ENCODE peak calls at places on chromosomes 12 and 14, in seven cellular contexts. U is pancreas, Z is C1 segment of cervical spinal cord, W is non-pigmented ciliary epithelial cell, K is NCI-H510A, X is NCI-H69, A is AG04449. F is an unnamed sample.

GRCh38 chr14:41605550-41606248 is 977 bp upstream of the LRFN5 start:
- DNase-seq in U (no peak), Z (no peak), W (no peak), K (peak), X (peak), A (no peak), F (peak)

GRCh38 chr14:68337279-68337678 is 455.6 kb downstream of the ZFP36L1 start:
- DNase-seq in U (no peak), Z (no peak), W (no peak), K (no peak), X (no peak), A (no peak), F (no peak)

GRCh38 chr14:24605435-24606190 is 3.9 kb downstream of the GZMH start:
- DNase-seq in U (no peak), Z (no peak), W (no peak), K (no peak), X (peak), A (no peak), F (no peak)

GRCh38 chr14:28242895-28243294 is 523.7 kb upstream of the FOXG1 start:
- DNase-seq in U (no peak), Z (no peak), W (no peak), K (no peak), X (peak), A (no peak), F (no peak)

GRCh38 chr12:88206636-88207035 is 64.5 kb downstream of the TMTC3 start:
- DNase-seq in U (no peak), Z (no peak), W (no peak), K (no peak), X (no peak), A (peak), F (no peak)

GRCh38 chr14:87805315-87805723 is 187.7 kb downstream of the GALC start:
- DNase-seq in U (peak), Z (no peak), W (no peak), K (no peak), X (peak), A (no peak), F (no peak)

GRCh38 chr14:65179918-65180724 is 77.8 kb upstream of the MAX start:
- DNase-seq in U (peak), Z (no peak), W (peak), K (no peak), X (peak), A (no peak), F (no peak)

GRCh38 chr12:108551556-108551955 is 9.4 kb downstream of the SART3 start:
- DNase-seq in U (no peak), Z (no peak), W (peak), K (no peak), X (no peak), A (peak), F (no peak)

GRCh38 chr14:77593501-77593911 is 22.9 kb downstream of the SPTLC2 start:
- DNase-seq in U (no peak), Z (no peak), W (no peak), K (no peak), X (no peak), A (peak), F (no peak)

GRCh38 chr12:110314308-110314707 is 33.3 kb downstream of the ATP2A2 start:
- DNase-seq in U (no peak), Z (no peak), W (peak), K (no peak), X (no peak), A (peak), F (no peak)

GRCh38 chr14:101508196-101508947 is 52.9 kb upstream of the DIO3 start:
- DNase-seq in U (peak), Z (no peak), W (no peak), K (no peak), X (no peak), A (no peak), F (no peak)

GRCh38 chr14:81388236-81388801 is 11.8 kb downstream of the STON2 start:
- DNase-seq in U (no peak), Z (no peak), W (no peak), K (no peak), X (peak), A (no peak), F (no peak)

GRCh38 chr12:55729592-55730446 is 1.0 kb upstream of the CD63 start:
- DNase-seq in U (peak), Z (peak), W (peak), K (peak), X (peak), A (no peak), F (peak)

GRCh38 chr12:54579258-54579657 is 9.2 kb downstream of the PPP1R1A start:
- DNase-seq in U (no peak), Z (no peak), W (no peak), K (no peak), X (no peak), A (no peak), F (no peak)

GRCh38 chr12:112664569-112664968 is 127.0 kb upstream of the RPH3A start:
- DNase-seq in U (no peak), Z (no peak), W (no peak), K (no peak), X (no peak), A (no peak), F (no peak)

GRCh38 chr12:112782921-112783320 is 8.6 kb upstream of the RPH3A start:
- DNase-seq in U (no peak), Z (no peak), W (no peak), K (no peak), X (no peak), A (no peak), F (no peak)

GRCh38 chr12:108633534-108634224 is at the start of gene SELPLG:
- DNase-seq in U (peak), Z (peak), W (no peak), K (no peak), X (no peak), A (no peak), F (peak)

GRCh38 chr12:109760930-109761630 is 47.5 kb downstream of the FAM222A start:
- DNase-seq in U (no peak), Z (no peak), W (no peak), K (no peak), X (no peak), A (no peak), F (no peak)